ENCODE peak calls at places on chromosomes 16 and 17, in four cellular contexts. H, P, G and R are unnamed samples.

GRCh38 chr16:57865746-57866528 is 63.6 kb upstream of the KIFC3 start:
- DNase-seq in P (no peak), G (no peak), H (no peak), R (no peak)

GRCh38 chr17:39144414-39144813 is 7.0 kb downstream of the PLXDC1 start:
- DNase-seq in P (peak), H (peak), G (peak), R (no peak)

GRCh38 chr16:29675811-29676643 is 3.0 kb upstream of the QPRT start:
- DNase-seq in G (peak), H (peak), P (no peak), R (no peak)

GRCh38 chr16:53561101-53561888 is 58.3 kb upstream of the AKTIP start:
- DNase-seq in P (no peak), G (no peak), H (no peak), R (no peak)

GRCh38 chr17:69802045-69802740 is 272.8 kb upstream of the KCNJ16 start:
- DNase-seq in P (no peak), H (peak), G (no peak), R (no peak)

GRCh38 chr17:17191961-17192381 is 14.2 kb downstream of the PLD6 start:
- DNase-seq in H (no peak), G (no peak), P (no peak), R (no peak)

GRCh38 chr17:3978421-3979275 is 14.4 kb upstream of the ATP2A3 start:
- DNase-seq in H (peak), G (no peak), P (no peak), R (no peak)

GRCh38 chr17:5272313-5272712 is 9.8 kb upstream of the RABEP1 start:
- DNase-seq in G (no peak), P (no peak), H (no peak), R (no peak)

GRCh38 chr17:4232168-4232813 is 31.5 kb downstream of the ANKFY1 start:
- DNase-seq in G (peak), H (peak), P (no peak), R (no peak)

GRCh38 chr17:28247671-28248556 is 71.1 kb upstream of the TMEM97 start:
- DNase-seq in H (no peak), P (no peak), G (no peak), R (no peak)

GRCh38 chr17:3603119-3603869 is 5.9 kb downstream of the TRPV1 start:
- DNase-seq in H (peak), G (peak), P (no peak), R (no peak)

GRCh38 chr17:40416671-40417070 is 1.0 kb downstream of the TOP2A start:
- DNase-seq in P (no peak), G (no peak), H (no peak), R (no peak)

GRCh38 chr16:10206865-10207264 is 24.6 kb upstream of the GRIN2A start:
- DNase-seq in G (no peak), P (no peak), H (no peak), R (no peak)

GRCh38 chr16:10206215-10206614 is 24.0 kb upstream of the GRIN2A start:
- DNase-seq in P (no peak), G (no peak), H (peak), R (peak)

GRCh38 chr16:10205688-10206087 is 23.5 kb upstream of the GRIN2A start:
- DNase-seq in G (no peak), H (no peak), P (no peak), R (no peak)

GRCh38 chr16:10200823-10201571 is 18.8 kb upstream of the GRIN2A start:
- DNase-seq in P (no peak), G (no peak), H (no peak), R (no peak)

DNA sequence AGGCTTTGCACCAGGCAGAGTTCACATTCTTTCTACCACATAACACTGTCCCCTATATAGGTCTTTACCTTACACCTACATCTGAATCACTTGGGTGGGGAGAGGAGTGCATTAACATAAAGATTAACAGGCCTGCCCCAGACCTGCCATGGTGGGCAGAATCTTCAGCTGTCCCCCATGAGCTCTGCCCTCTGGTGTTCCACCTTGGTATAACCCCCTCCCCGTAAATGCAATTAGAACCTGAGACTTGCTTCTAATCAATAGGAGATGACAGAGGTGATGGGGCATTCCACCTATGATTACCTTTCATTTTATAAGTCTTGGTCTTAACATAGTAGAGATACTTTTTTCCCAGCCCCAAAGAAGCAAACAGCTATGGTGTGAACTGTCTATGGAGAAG is 20.4 kb upstream of the GRIN2A start:
- DNase-seq in G (no peak), P (no peak), H (no peak), R (no peak)
- TF ChIP-seq CTCF in G (no peak), P (no peak), H (no peak), R (no peak)

GRCh38 chr17:61392679-61393078 is 7.0 kb upstream of the TBX2 start:
- DNase-seq in P (no peak), G (no peak), H (no peak), R (no peak)

GRCh38 chr17:61394630-61395408 is 4.8 kb upstream of the TBX2 start:
- DNase-seq in P (no peak), G (no peak), H (no peak), R (no peak)

GRCh38 chr17:61393550-61393903 is 6.1 kb upstream of the TBX2 start:
- DNase-seq in H (peak), P (no peak), G (no peak), R (no peak)

GRCh38 chr17:61395409-61395982 is 4.1 kb upstream of the TBX2 start:
- DNase-seq in P (no peak), G (no peak), H (no peak), R (no peak)

DNA sequence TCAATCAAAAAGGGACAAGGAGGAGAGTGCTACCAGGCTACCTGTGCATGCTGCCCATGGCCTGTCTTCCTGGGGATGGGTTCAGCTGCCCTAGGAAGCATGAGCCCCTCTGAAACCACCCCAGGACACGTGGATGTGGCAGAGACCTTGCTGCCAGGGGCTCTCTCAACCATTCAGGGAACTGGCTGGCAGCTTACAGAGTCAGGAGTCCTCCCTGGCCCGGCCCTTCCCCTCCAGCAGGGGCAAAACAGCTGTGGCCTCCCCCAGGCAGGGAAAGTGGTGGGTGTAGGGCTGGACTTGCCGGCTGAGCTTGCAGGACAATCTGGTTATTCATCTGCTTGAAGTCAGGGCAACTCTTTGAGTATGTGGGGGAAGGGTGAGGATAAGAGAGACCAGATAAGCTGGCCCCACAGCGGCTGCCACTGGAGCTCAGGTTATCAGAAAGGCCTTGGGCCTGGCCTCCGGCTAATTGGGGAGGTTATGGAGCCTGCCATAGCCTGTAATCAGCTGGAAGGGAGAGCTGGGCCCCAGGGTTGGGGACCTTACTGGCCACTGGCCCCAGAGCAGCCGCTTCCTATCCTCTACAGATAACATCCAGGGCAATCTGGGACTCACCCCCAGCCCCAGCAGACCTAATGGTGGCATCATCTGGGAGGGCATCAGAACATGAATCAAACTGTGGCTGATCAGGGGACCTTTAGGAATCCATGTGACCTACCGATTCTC is 5.6 kb upstream of the TBX2 start:
- DNase-seq in H (no peak), G (no peak), P (no peak), R (no peak)
- TF ChIP-seq CTCF in H (no peak), G (no peak), P (no peak), R (no peak)

GRCh38 chr17:64736804-64737492 is 74.8 kb upstream of the SMURF2 start:
- DNase-seq in H (peak), G (peak), P (no peak), R (no peak)
- TF ChIP-seq CTCF in H (peak), G (peak), P (peak), R (no peak)

GRCh38 chr16:10828851-10829331 is 10.3 kb upstream of the TVP23A start:
- DNase-seq in P (peak), H (peak), G (peak), R (no peak)

GRCh38 chr16:10824111-10824893 is 5.7 kb upstream of the TVP23A start:
- DNase-seq in P (peak), G (no peak), H (no peak), R (no peak)

GRCh38 chr16:10822702-10823101 is 4.1 kb upstream of the TVP23A start:
- DNase-seq in G (no peak), H (no peak), P (no peak), R (no peak)

GRCh38 chr16:10831899-10832886 is 13.6 kb upstream of the TVP23A start:
- DNase-seq in H (no peak), G (no peak), P (no peak), R (no peak)

DNA sequence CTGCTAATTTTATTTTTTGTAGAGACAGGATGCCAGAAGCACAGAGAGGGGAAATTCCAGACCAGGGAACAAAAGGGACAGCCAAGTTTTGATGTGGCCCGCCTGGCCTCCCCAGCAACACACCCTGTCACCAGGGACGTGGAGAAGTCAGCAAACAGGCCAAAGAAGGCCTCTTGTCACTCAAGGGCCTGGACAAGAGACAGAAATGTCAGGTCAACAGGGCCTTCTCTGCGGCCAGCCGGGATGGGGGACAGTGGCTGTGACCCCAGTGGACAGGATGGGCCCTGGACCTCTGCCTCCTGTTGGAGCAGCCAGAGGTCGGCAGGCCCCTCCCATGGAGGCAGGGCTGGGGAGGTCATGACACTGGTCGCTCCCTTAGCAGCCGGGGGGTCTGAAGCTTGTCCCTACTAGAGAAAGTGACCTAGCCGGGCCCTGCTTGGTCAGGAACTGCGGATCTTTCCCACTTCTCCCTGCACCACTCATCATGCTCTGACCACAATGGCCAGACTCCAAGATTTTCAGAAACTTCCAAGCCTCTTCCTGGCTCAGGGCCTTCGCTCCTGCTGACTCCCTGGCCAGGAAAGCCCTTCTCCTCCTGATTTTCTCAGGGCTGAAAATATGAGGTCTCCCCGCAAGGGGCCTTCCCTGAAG is 9.2 kb upstream of the TVP23A start:
- DNase-seq in H (peak), P (peak), G (peak), R (no peak)
- TF ChIP-seq CTCF in H (no peak), P (no peak), G (no peak), R (no peak)

DNA sequence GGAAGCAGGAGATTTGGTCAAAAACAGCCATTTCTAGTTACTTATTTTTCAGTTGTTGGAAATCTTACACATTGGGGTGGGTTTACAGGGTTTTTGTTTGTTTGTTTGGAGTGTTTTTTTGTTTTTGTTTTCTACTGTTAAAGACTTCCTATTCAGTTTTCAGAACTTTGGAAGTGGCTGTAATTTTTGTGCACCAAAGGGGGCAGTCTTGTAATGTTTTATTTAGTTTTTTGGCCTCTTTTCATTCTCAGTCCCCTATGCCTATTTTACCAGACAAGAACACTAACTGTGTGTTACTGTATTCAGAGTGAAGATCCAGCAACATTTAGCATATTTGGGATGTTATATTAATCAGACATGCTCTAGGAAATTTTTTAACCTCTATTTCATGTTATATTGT is 20.6 kb downstream of the TPPP3 start:
- DNase-seq in H (peak), P (no peak), G (peak), R (no peak)
- TF ChIP-seq CTCF in H (peak), P (peak), G (peak), R (peak)

GRCh38 chr17:2105663-2106062 is 50.8 kb downstream of the HIC1 start:
- DNase-seq in H (no peak), P (no peak), G (no peak), R (no peak)

GRCh38 chr17:2102931-2103398 is 48.1 kb downstream of the HIC1 start:
- DNase-seq in P (peak), G (peak), H (peak), R (no peak)

GRCh38 chr17:2106308-2106707 is 51.4 kb downstream of the HIC1 start:
- DNase-seq in P (no peak), H (no peak), G (no peak), R (no peak)

GRCh38 chr17:2103456-2103855 is 48.6 kb downstream of the HIC1 start:
- DNase-seq in G (no peak), P (peak), H (no peak), R (no peak)

DNA sequence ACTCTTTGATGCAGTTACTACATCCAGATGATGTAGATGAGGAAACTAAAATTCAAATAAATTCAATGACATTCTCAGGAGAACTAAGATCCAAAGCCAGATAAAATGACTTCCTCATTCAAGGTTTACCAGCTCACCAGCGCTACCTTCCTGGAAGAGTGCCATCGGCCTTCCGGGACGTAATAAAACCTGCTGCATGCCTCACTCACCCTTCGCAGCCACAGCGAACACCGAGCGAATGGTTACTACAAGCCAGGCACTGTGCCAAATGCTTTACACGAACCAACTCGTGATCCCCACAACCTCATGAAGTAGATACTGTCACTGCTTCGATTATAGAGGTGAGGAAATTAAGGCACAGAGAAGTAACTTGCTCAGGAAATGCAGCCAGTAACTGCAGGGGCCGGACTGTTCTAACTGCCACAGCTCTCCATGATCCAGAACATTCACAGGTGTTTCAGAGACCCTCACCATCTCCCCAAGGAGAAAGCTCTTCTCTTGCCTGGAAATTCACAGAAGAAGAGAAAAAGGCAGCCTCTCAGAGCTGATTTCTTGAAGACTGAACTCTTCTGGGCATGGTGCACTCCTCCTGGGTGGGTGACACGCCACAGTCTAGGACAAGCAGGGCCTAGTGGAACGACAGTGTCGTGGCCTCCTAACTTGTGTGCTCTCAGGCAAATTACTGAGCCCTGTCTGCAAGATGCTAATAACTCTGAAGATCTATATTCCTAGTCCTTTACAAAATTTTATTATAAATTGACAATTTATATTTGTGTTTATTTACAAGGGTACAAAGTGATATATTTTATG is 46.8 kb downstream of the HIC1 start:
- DNase-seq in G (no peak), H (peak), P (peak), R (no peak)
- TF ChIP-seq CTCF in G (no peak), H (no peak), P (no peak), R (no peak)

GRCh38 chr17:2042355-2042929 is 620 bp downstream of the OVCA2 start:
- DNase-seq in G (no peak), P (no peak), H (no peak), R (no peak)
- TF ChIP-seq CTCF in G (peak), P (no peak), H (no peak), R (no peak)

GRCh38 chr16:16940351-16940750 is 530.4 kb downstream of the XYLT1 start:
- DNase-seq in P (no peak), H (no peak), G (no peak), R (no peak)

GRCh38 chr16:16945207-16945606 is 525.6 kb downstream of the XYLT1 start:
- DNase-seq in G (no peak), H (no peak), P (no peak), R (no peak)
- TF ChIP-seq CTCF in G (no peak), H (no peak), P (no peak), R (no peak)

GRCh38 chr16:17053536-17054160 is 417.1 kb downstream of the XYLT1 start:
- DNase-seq in P (no peak), H (no peak), G (no peak), R (no peak)
- TF ChIP-seq CTCF in P (no peak), H (no peak), G (no peak), R (peak)